ENCODE peak calls at places on chromosomes 1 and 21, in four cellular contexts. O is NCI-H1092; J is activated T-cell treated with anti-CD3 and anti-CD28 coated beads, Interleukin-2, amount 50 U/mL, for 4 hours; M is pancreas. Z is an unnamed sample.

GRCh38 chr1:33986389-33987095 is 122.7 kb downstream of the HMGB4 start:
- DNase-seq in O (no peak), M (peak), J (no peak), Z (no peak)

GRCh38 chr1:191432817-191433216 is 725.4 kb upstream of the RGS18 start:
- DNase-seq in O (no peak), J (no peak), M (no peak), Z (no peak)

GRCh38 chr1:241485554-241485992 is 34.0 kb downstream of the FH start:
- DNase-seq in O (peak), M (no peak), J (no peak), Z (no peak)

GRCh38 chr21:37071561-37072238 is 1.2 kb downstream of the PIGP start:
- DNase-seq in J (no peak), O (no peak), M (peak), Z (peak)

GRCh38 chr1:101618900-101619299 is 377.8 kb downstream of the OLFM3 start:
- DNase-seq in M (no peak), O (no peak), J (no peak), Z (no peak)

GRCh38 chr1:39852214-39852791 is 31.0 kb downstream of the TRIT1 start:
- DNase-seq in O (no peak), M (no peak), J (no peak), Z (no peak)

GRCh38 chr1:15329481-15329815 is 80.2 kb upstream of the EFHD2 start:
- DNase-seq in O (no peak), J (no peak), M (no peak), Z (no peak)

GRCh38 chr1:20588634-20589225 is at the start of gene CDA:
- DNase-seq in J (no peak), O (no peak), M (no peak), Z (no peak)

GRCh38 chr1:198118136-198118535 is 38.7 kb upstream of the NEK7 start:
- DNase-seq in O (no peak), J (no peak), M (no peak), Z (no peak)

GRCh38 chr1:27979151-27979858 is 19.5 kb downstream of the XKR8 start:
- DNase-seq in O (no peak), J (no peak), M (no peak), Z (no peak)

GRCh38 chr1:228079601-228080263 is 2.8 kb upstream of the ARF1 start:
- DNase-seq in J (no peak), O (no peak), M (no peak), Z (no peak)

GRCh38 chr1:70072239-70072751 is 133.1 kb downstream of the LRRC40 start:
- DNase-seq in M (no peak), O (no peak), J (no peak), Z (no peak)

GRCh38 chr1:109466440-109467300 is at the start of gene SYPL2:
- DNase-seq in M (peak), J (no peak), O (no peak), Z (no peak)

GRCh38 chr1:19869929-19870328 is 12.3 kb upstream of the OTUD3 start:
- DNase-seq in M (no peak), O (no peak), J (no peak), Z (no peak)

GRCh38 chr1:39148942-39149341 is 55.6 kb upstream of the MACF1 start:
- DNase-seq in O (no peak), J (no peak), M (no peak), Z (no peak)

Z was measured in NCI-H524 treated with DMSO at 0.1 percent for 48 hours.